ENCODE peak calls at places on chromosome 15, in five cellular contexts. B is DND-41, A is Peyer's patch, G is endothelial cell of umbilical vein, P is testis. J is an unnamed sample. For H3K27me3, the result is how much of the 10 kb centered on the place peaks cover.

GRCh38 chr15:67941643-67942315 is 101.9 kb upstream of the RNU6-1 start:
- DNase-seq in A (no peak), B (no peak), G (no peak), P (no peak), J (no peak)

GRCh38 chr15:90212221-90213079 is 11.3 kb downstream of the SEMA4B start:
- DNase-seq in P (no peak), B (no peak), G (no peak), A (no peak), J (no peak)

GRCh38 chr15:58632789-58633188 is 116.7 kb downstream of the ADAM10 start:
- DNase-seq in A (no peak), B (no peak), P (no peak), G (no peak), J (no peak)

GRCh38 chr15:72784233-72784876 is 797 bp upstream of the ADPGK start:
- DNase-seq in B (peak), G (peak), A (no peak), P (peak), J (peak)

GRCh38 chr15:62469874-62470688 is 305.0 kb upstream of the C2CD4B start:
- DNase-seq in A (no peak), P (no peak), G (no peak), B (no peak), J (no peak)

GRCh38 chr15:64905119-64905831 is 6.4 kb upstream of the ANKDD1A start:
- DNase-seq in B (no peak), A (peak), G (peak), P (peak), J (peak)

GRCh38 chr15:52150878-52151277 is 38.3 kb upstream of the BCL2L10 start:
- DNase-seq in P (no peak), G (no peak), B (no peak), A (no peak), J (no peak)

GRCh38 chr15:68550498-68551295 is 28.1 kb upstream of the CORO2B start:
- DNase-seq in A (peak), B (peak), P (peak), G (peak), J (peak)

GRCh38 chr15:101168463-101168824 is 83.4 kb downstream of the CHSY1 start:
- DNase-seq in B (no peak), P (peak), A (no peak), G (no peak), J (no peak)

GRCh38 chr15:88748651-88749050 is 54.6 kb upstream of the ACAN start:
- DNase-seq in A (no peak), G (no peak), P (no peak), B (no peak), J (no peak)

GRCh38 chr15:39720721-39721611 is 61.7 kb downstream of the FSIP1 start:
- DNase-seq in B (no peak), A (no peak), P (no peak), G (no peak), J (peak)

GRCh38 chr15:79875213-79875612 is 21.6 kb downstream of the MTHFS start:
- DNase-seq in A (no peak), B (no peak), G (no peak), P (no peak), J (no peak)

GRCh38 chr15:55588818-55589122 is 625 bp upstream of the PYGO1 start:
- DNase-seq in P (peak), A (no peak), B (no peak), G (no peak), J (no peak)
- H3K27ac ChIP-seq in P (peak), A (peak), B (no peak), G (peak), J (peak)

DNA sequence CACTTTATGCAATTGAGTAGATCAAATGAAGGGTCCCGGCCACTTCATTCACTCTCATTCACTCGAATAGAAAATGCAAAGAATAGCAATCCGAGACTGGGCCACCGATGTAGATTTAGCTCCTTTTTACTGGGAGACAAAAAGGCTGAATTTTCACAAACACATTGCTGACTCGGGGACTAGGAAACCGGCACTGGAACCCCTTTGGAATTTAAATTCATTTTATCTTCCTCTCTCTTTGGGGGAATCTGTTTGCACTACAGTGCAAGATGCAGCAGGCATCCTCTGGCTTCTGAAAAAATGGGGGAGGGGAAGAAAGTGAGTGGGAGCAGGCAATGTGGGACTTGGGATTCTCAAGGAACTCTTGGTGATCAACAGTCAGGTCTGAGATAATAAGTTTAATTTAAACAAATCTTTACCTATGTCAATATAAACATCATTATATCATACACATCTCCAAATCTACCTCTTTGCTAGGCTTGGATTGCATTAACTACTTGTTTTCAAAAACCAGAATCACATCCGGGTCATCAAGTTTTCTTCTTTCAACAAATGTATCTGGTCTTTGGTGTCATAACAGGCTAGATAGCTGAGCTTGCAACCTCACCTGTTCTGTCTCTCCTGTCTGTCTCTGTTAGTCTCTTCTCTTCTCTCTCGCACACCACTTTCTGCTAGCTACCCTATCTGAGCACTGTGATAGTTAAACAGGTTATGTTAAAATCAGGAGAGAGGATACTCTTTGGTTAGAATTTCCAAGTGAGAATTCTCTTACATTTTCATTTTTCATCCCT is 6.6 kb downstream of the FOXB1 start:
- DNase-seq in A (no peak), G (no peak), B (no peak), P (no peak), J (no peak)
- H3K27me3 ChIP-seq in A (under half), G (half or more), B (under half), P (under half), J (under half)

GRCh38 chr15:96339662-96340347 is 9.3 kb downstream of the NR2F2 start:
- DNase-seq in B (no peak), P (no peak), G (peak), A (no peak), J (no peak)
- H3K4me3 ChIP-seq in B (no peak), P (peak), G (peak), A (no peak), J (no peak)

DNA sequence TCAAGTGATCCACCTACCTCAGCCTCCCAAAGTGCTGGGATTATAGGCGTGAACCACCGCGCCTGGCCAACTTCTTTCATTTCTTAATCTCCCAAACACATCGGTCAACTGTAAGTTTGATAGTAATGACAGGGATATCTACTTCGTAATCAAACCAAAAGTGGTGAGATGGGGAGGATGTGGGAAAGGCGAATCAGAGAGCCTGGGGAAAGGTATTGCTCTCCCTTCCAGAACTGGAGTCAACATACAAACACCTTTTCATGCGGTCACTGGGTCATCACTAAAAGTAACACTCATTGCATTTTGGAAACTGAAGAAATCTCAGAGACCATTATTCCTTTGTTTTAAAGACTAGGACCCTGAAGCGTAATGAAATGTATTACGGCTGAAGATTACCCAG is 14.8 kb upstream of the UBE2Q2 start:
- DNase-seq in A (no peak), B (no peak), P (no peak), G (no peak), J (no peak)
- H3K27ac ChIP-seq in A (no peak), B (no peak), P (no peak), G (no peak), J (no peak)

J was measured in SJCRH30.